ENCODE peak calls at places on chromosomes 11 and 22, in five cellular contexts. One of them, this sample, is unnamed.

GRCh38 chr11:13183094-13183825 is 94.3 kb upstream of the BMAL1 start:
- DNase-seq in HepG2: peak; percentile 28
- DNase-seq in HCT116: no peak
- DNase-seq in GM12878: no peak
- DNase-seq in K562: no peak
- DNase-seq in this sample: no peak

GRCh38 chr11:120344302-120345004 is 8.2 kb downstream of the ARHGEF12 start:
- DNase-seq in HCT116: peak; percentile 38
- DNase-seq in K562: no peak
- DNase-seq in HepG2: no peak
- DNase-seq in GM12878: peak; percentile 91
- DNase-seq in this sample: peak; percentile 41

GRCh38 chr22:29702931-29703594 is 16.7 kb upstream of the CABP7 start:
- DNase-seq in K562: no peak
- DNase-seq in HCT116: no peak
- DNase-seq in GM12878: no peak
- DNase-seq in HepG2: no peak
- DNase-seq in this sample: no peak

GRCh38 chr11:133945087-133945974 is 11.4 kb downstream of the IGSF9B start:
- DNase-seq in K562: no peak
- DNase-seq in HepG2: no peak
- DNase-seq in HCT116: no peak
- DNase-seq in GM12878: no peak
- DNase-seq in this sample: no peak

GRCh38 chr22:40547729-40548143 is 88.8 kb downstream of the MRTFA start:
- DNase-seq in K562: no peak
- DNase-seq in GM12878: no peak
- DNase-seq in HCT116: no peak
- DNase-seq in HepG2: no peak
- DNase-seq in this sample: no peak

GRCh38 chr11:77204792-77205466 is 76.9 kb downstream of the MYO7A start:
- DNase-seq in HCT116: no peak
- DNase-seq in HepG2: no peak
- DNase-seq in GM12878: no peak
- DNase-seq in K562: no peak
- DNase-seq in this sample: no peak

GRCh38 chr11:120546312-120547205 is 35.0 kb downstream of the GRIK4 start:
- DNase-seq in GM12878: no peak
- DNase-seq in K562: no peak
- DNase-seq in HepG2: no peak
- DNase-seq in HCT116: peak; percentile 58
- DNase-seq in this sample: peak; percentile 83

GRCh38 chr11:60840711-60841430 is 1.0 kb upstream of the CCDC86 start:
- DNase-seq in HCT116: no peak
- DNase-seq in K562: no peak
- DNase-seq in GM12878: no peak
- DNase-seq in HepG2: no peak
- DNase-seq in this sample: no peak

GRCh38 chr11:57567512-57568329 is at the start of gene UBE2L6:
- DNase-seq in K562: peak; percentile 83
- DNase-seq in GM12878: no peak
- DNase-seq in HCT116: no peak
- DNase-seq in HepG2: no peak
- DNase-seq in this sample: peak; percentile 64

GRCh38 chr11:75767228-75767572 is 1.4 kb upstream of the DGAT2 start:
- DNase-seq in K562: peak; percentile 18
- DNase-seq in HepG2: no peak
- DNase-seq in GM12878: no peak
- DNase-seq in HCT116: no peak
- DNase-seq in this sample: no peak

GRCh38 chr11:120336641-120337132 is 474 bp downstream of the ARHGEF12 start:
- DNase-seq in K562: peak; percentile 66
- DNase-seq in HepG2: no peak
- DNase-seq in GM12878: no peak
- DNase-seq in HCT116: no peak
- DNase-seq in this sample: no peak

GRCh38 chr11:92765965-92766371 is 203.5 kb upstream of the MTNR1B start:
- DNase-seq in HepG2: no peak
- DNase-seq in HCT116: no peak
- DNase-seq in GM12878: no peak
- DNase-seq in K562: no peak
- DNase-seq in this sample: peak; percentile 14

GRCh38 chr22:23500508-23501208 is 79.4 kb downstream of the IGLL1 start:
- DNase-seq in HCT116: no peak
- DNase-seq in K562: no peak
- DNase-seq in HepG2: no peak
- DNase-seq in GM12878: no peak
- DNase-seq in this sample: no peak

GRCh38 chr11:63635762-63636465 is 21.7 kb upstream of the PLAAT3 start:
- DNase-seq in HepG2: peak; percentile 47
- DNase-seq in HCT116: peak; percentile 28
- DNase-seq in K562: peak; percentile 63
- DNase-seq in GM12878: peak; percentile 20
- DNase-seq in this sample: peak; percentile 74

GRCh38 chr11:119846374-119846773 is 117.4 kb upstream of the NECTIN1 start:
- DNase-seq in HepG2: no peak
- DNase-seq in K562: no peak
- DNase-seq in GM12878: no peak
- DNase-seq in HCT116: no peak
- DNase-seq in this sample: no peak

GRCh38 chr11:65919151-65920034 is at the start of gene DRAP1:
- DNase-seq in GM12878: peak; percentile 64
- DNase-seq in K562: peak; percentile 99
- DNase-seq in HCT116: peak; percentile 92
- DNase-seq in HepG2: peak; percentile 94
- DNase-seq in this sample: peak; percentile 99

GRCh38 chr11:123573291-123573690 is 81.1 kb downstream of the SCN3B start:
- DNase-seq in GM12878: no peak
- DNase-seq in K562: no peak
- DNase-seq in HepG2: no peak
- DNase-seq in HCT116: no peak
- DNase-seq in this sample: no peak

GRCh38 chr22:39994566-39995345 is at the start of gene FAM83F:
- DNase-seq in K562: peak; percentile 58
- DNase-seq in HCT116: peak; percentile 24
- DNase-seq in GM12878: no peak
- DNase-seq in HepG2: no peak
- DNase-seq in this sample: peak; percentile 93

GRCh38 chr11:126467471-126467870 is 112.0 kb downstream of the ST3GAL4 start:
- DNase-seq in HCT116: no peak
- DNase-seq in K562: no peak
- DNase-seq in GM12878: no peak
- DNase-seq in HepG2: no peak
- DNase-seq in this sample: no peak

GRCh38 chr11:116503216-116504160 is 269.3 kb downstream of the BUD13 start:
- DNase-seq in HepG2: no peak
- DNase-seq in GM12878: no peak
- DNase-seq in K562: no peak
- DNase-seq in HCT116: no peak
- DNase-seq in this sample: no peak

GRCh38 chr11:93080146-93080759 is 110.8 kb downstream of the MTNR1B start:
- DNase-seq in GM12878: no peak
- DNase-seq in HepG2: no peak
- DNase-seq in HCT116: no peak
- DNase-seq in K562: no peak
- DNase-seq in this sample: peak; percentile 51

GRCh38 chr11:57641426-57641825 is 8.3 kb downstream of the YPEL4 start:
- DNase-seq in K562: peak; percentile 53
- DNase-seq in HepG2: peak; percentile 47
- DNase-seq in HCT116: no peak
- DNase-seq in GM12878: no peak
- DNase-seq in this sample: peak; percentile 71

GRCh38 chr11:96125400-96125799 is 201.5 kb upstream of the MTMR2 start:
- DNase-seq in GM12878: no peak
- DNase-seq in K562: no peak
- DNase-seq in HepG2: peak; percentile 33
- DNase-seq in HCT116: no peak
- DNase-seq in this sample: no peak

GRCh38 chr11:101169944-101170343 is 40.3 kb upstream of the PGR start:
- DNase-seq in HepG2: no peak
- DNase-seq in GM12878: no peak
- DNase-seq in K562: no peak
- DNase-seq in HCT116: no peak
- DNase-seq in this sample: no peak

GRCh38 chr11:62001450-62002178 is 34.2 kb upstream of the FTH1 start:
- DNase-seq in HCT116: no peak
- DNase-seq in GM12878: no peak
- DNase-seq in HepG2: peak; percentile 91
- DNase-seq in K562: no peak
- DNase-seq in this sample: no peak

GRCh38 chr22:48318173-48318572 is 1509.5 kb downstream of the BRD1 start:
- DNase-seq in HCT116: no peak
- DNase-seq in HepG2: no peak
- DNase-seq in K562: no peak
- DNase-seq in GM12878: no peak
- DNase-seq in this sample: no peak

GRCh38 chr11:61134801-61135257 is 26.4 kb downstream of the VPS37C start:
- DNase-seq in HCT116: no peak
- DNase-seq in GM12878: no peak
- DNase-seq in HepG2: no peak
- DNase-seq in K562: no peak
- DNase-seq in this sample: no peak

GRCh38 chr11:108923413-108923812 is 258.5 kb downstream of the DDX10 start:
- DNase-seq in GM12878: no peak
- DNase-seq in K562: no peak
- DNase-seq in HepG2: no peak
- DNase-seq in HCT116: no peak
- DNase-seq in this sample: no peak

GRCh38 chr22:41469218-41469851 is 418 bp downstream of the ACO2 start:
- DNase-seq in HCT116: no peak
- DNase-seq in HepG2: no peak
- DNase-seq in K562: no peak
- DNase-seq in GM12878: no peak
- DNase-seq in this sample: no peak

GRCh38 chr11:46119053-46119351 is 2.3 kb downstream of the PHF21A start:
- DNase-seq in HepG2: no peak
- DNase-seq in GM12878: no peak
- DNase-seq in HCT116: no peak
- DNase-seq in K562: no peak
- DNase-seq in this sample: no peak

GRCh38 chr11:46120361-46120710 is 918 bp downstream of the PHF21A start:
- DNase-seq in K562: peak; percentile 45
- DNase-seq in GM12878: no peak
- DNase-seq in HCT116: no peak
- DNase-seq in HepG2: no peak
- DNase-seq in this sample: no peak

GRCh38 chr11:46116007-46116711 is 5.1 kb downstream of the PHF21A start:
- DNase-seq in GM12878: no peak
- DNase-seq in K562: no peak
- DNase-seq in HepG2: no peak
- DNase-seq in HCT116: no peak
- DNase-seq in this sample: no peak

GRCh38 chr11:46119352-46120216 is 1.7 kb downstream of the PHF21A start:
- DNase-seq in HepG2: peak; percentile 80
- DNase-seq in K562: peak; percentile 58
- DNase-seq in GM12878: no peak
- DNase-seq in HCT116: no peak
- DNase-seq in this sample: no peak

GRCh38 chr11:46117842-46118241 is 3.4 kb downstream of the PHF21A start:
- DNase-seq in GM12878: no peak
- DNase-seq in K562: no peak
- DNase-seq in HepG2: no peak
- DNase-seq in HCT116: no peak
- DNase-seq in this sample: no peak
- TF ChIP-seq JUND in GM12878: no peak
- TF ChIP-seq JUND in K562: no peak
- TF ChIP-seq JUND in HepG2: no peak
- TF ChIP-seq JUND in HCT116: no peak
- TF ChIP-seq JUND in this sample: no peak

DNA sequence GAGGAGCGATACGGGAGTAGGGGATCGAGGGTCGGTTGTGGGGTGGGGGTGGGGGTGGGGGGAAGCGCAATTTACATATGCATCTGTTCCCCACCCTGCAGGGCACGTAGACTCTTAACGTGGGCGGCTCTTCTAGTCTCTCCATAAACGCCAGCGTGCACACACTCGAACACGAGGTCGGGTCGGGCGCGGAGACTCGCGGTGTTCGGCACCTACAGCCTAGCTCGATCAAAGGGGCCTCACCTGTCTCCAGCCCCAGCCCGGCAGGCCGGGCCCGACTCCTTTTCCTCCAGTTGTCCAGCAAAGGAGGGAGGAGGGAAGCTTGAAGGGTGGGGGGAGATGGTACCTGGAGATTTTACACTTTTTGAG is 535 bp downstream of the DCUN1D5 start:
- DNase-seq in HepG2: peak; percentile 32
- DNase-seq in K562: no peak
- DNase-seq in GM12878: no peak
- DNase-seq in HCT116: no peak
- DNase-seq in this sample: peak; percentile 58
- TF ChIP-seq JUND in HepG2: no peak
- TF ChIP-seq JUND in K562: no peak
- TF ChIP-seq JUND in GM12878: no peak
- TF ChIP-seq JUND in HCT116: no peak
- TF ChIP-seq JUND in this sample: no peak

DNA sequence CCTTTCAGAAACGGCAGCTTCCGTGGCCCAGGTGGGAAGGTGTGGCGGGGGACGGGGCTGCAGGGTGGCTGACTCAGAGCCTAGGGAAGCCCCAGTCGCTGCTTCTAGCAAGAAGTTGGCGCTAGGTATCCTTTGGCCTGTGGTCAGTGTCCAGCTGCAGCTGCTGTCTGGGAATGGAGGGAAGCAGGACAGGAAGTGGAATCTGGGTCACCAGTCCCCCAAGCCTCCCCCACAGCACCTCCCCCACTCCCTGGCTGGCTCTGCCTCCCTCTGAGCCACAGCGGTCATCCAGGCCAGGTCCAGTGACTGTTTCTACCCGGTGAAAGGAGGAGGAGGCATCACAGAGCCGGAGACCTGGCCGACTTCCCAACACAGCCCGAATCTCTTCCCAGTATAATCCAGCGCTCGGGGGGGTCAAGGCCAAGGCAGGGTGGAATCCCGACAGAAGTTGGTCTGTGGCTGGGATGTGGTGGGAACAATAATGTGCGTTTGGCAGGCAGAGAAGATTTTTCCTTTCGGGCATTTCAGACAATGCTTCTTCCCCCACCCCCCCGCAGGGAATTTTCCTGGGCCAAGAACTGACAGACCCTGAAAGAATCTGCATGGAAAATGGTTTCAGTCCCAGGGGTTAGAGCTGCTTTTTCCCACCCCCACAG is 45.1 kb downstream of the C11orf96 start:
- DNase-seq in GM12878: no peak
- DNase-seq in HepG2: no peak
- DNase-seq in K562: no peak
- DNase-seq in HCT116: no peak
- DNase-seq in this sample: no peak
- TF ChIP-seq JUND in GM12878: no peak
- TF ChIP-seq JUND in HepG2: no peak
- TF ChIP-seq JUND in K562: no peak
- TF ChIP-seq JUND in HCT116: no peak
- TF ChIP-seq JUND in this sample: no peak

DNA sequence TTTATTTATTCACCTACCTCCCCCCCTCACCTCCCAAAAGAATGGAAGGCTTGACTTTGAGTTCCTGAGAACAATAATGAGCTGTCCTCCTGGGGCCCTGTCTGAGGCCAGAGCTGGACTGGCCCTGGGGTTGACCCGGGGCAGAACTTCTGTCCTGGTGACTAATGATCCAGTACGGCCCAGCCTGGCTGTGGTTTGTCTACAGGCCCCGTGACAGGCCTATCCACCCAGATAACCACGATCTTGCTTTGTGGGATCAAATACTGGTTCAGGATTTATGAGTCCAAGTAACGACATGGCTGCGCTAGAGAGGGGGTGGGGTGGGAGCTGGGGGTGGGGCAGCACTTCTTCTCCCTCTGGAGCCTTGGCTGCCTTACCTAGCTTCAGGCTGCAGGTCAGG is 81.5 kb downstream of the WT1 start:
- DNase-seq in HCT116: no peak
- DNase-seq in GM12878: no peak
- DNase-seq in HepG2: no peak
- DNase-seq in K562: no peak
- DNase-seq in this sample: no peak
- TF ChIP-seq JUND in HCT116: no peak
- TF ChIP-seq JUND in GM12878: no peak
- TF ChIP-seq JUND in HepG2: no peak
- TF ChIP-seq JUND in K562: no peak
- TF ChIP-seq JUND in this sample: no peak